ENCODE peak calls at places on chromosomes 16 and 17, in five cellular contexts. C is NCI-H1092 treated with DMSO at 0.1 percent for 48 hours; S is NCI-H460; Y is activated naive CD4-positive, alpha-beta T cell treated with anti-CD3 and anti-CD28 coated beads, Interleukin-2, amount 50 U/mL, for 16 hours; E is BJ. Q is an unnamed sample.

GRCh38 chr16:22130528-22130927 is 31.8 kb upstream of the SDR42E2 start:
- DNase-seq in C (no peak), S (no peak), E (no peak), Y (no peak), Q (no peak)

GRCh38 chr17:81656835-81657234 is 493 bp upstream of the PDE6G start:
- DNase-seq in S (no peak), Y (no peak), E (no peak), C (no peak), Q (no peak)

GRCh38 chr17:45388604-45389325 is 43.9 kb downstream of the ARHGAP27 start:
- DNase-seq in Y (no peak), S (no peak), E (no peak), C (no peak), Q (no peak)

GRCh38 chr16:84851192-84852127 is 31.7 kb downstream of the CRISPLD2 start:
- DNase-seq in C (peak; percentile 76), E (peak; percentile 88), S (no peak), Y (no peak), Q (peak; percentile 81)

GRCh38 chr17:41404024-41404651 is 6.7 kb upstream of the KRT31 start:
- DNase-seq in E (peak; percentile 94), S (peak; percentile 28), C (no peak), Y (peak; percentile 45), Q (peak; percentile 60)

GRCh38 chr16:79316004-79316458 is 284.5 kb downstream of the MAF start:
- DNase-seq in E (no peak), S (no peak), Y (peak; percentile 52), C (no peak), Q (no peak)

GRCh38 chr16:67179421-67180080 is 4.2 kb downstream of the MATCAP1 start:
- DNase-seq in S (no peak), E (no peak), Y (no peak), C (no peak), Q (no peak)

GRCh38 chr16:66547101-66547989 is 2.6 kb downstream of the TK2 start:
- DNase-seq in S (no peak), C (peak; percentile 68), E (no peak), Y (no peak), Q (no peak)

GRCh38 chr17:27526603-27527002 is 70.4 kb downstream of the KSR1 start:
- DNase-seq in E (no peak), C (no peak), S (no peak), Y (peak; percentile 33), Q (no peak)

GRCh38 chr17:50681260-50682200 is 26.2 kb downstream of the ANKRD40 start:
- DNase-seq in C (peak; percentile 62), S (peak; percentile 83), E (no peak), Y (no peak), Q (no peak)

GRCh38 chr17:70654706-70655105 is 485.4 kb downstream of the KCNJ2 start:
- DNase-seq in Y (no peak), E (no peak), C (peak; percentile 50), S (no peak), Q (no peak)

GRCh38 chr17:4098516-4099209 is 44.2 kb downstream of the ZZEF1 start:
- DNase-seq in C (no peak), S (no peak), Y (no peak), E (no peak), Q (no peak)

GRCh38 chr16:13118091-13118490 is 216.7 kb downstream of the SHISA9 start:
- DNase-seq in C (no peak), E (no peak), Y (no peak), S (no peak), Q (no peak)

GRCh38 chr16:83887088-83887487 is 11.8 kb upstream of the MLYCD start:
- DNase-seq in Y (no peak), E (no peak), S (peak; percentile 18), C (peak; percentile 52), Q (no peak)

GRCh38 chr16:23801387-23801786 is 34.4 kb upstream of the PRKCB start:
- DNase-seq in E (no peak), Y (peak; percentile 80), S (peak; percentile 65), C (peak; percentile 60), Q (peak; percentile 43)

GRCh38 chr16:4506450-4506849 is 30.3 kb downstream of the HMOX2 start:
- DNase-seq in E (no peak), S (peak; percentile 75), C (peak; percentile 49), Y (peak; percentile 54), Q (peak; percentile 58)

GRCh38 chr16:85402910-85403692 is 210.0 kb upstream of the GSE1 start:
- DNase-seq in S (no peak), Y (peak; percentile 4), C (no peak), E (no peak), Q (no peak)

GRCh38 chr17:82391496-82392066 is 20.0 kb downstream of the UTS2R start:
- DNase-seq in S (no peak), Y (no peak), C (no peak), E (no peak), Q (no peak)

GRCh38 chr17:55990332-55991006 is 162.8 kb upstream of the ANKFN1 start:
- DNase-seq in S (no peak), Y (no peak), E (no peak), C (no peak), Q (no peak)

GRCh38 chr16:30958164-30959083 is 870 bp downstream of the SETD1A start:
- DNase-seq in Y (no peak), E (no peak), C (peak; percentile 52), S (peak; percentile 33), Q (no peak)

GRCh38 chr17:67246648-67247415 is 1.8 kb upstream of the HELZ start:
- DNase-seq in S (no peak), Y (no peak), E (no peak), C (no peak), Q (no peak)

Q was measured in Panc1.